ENCODE peak calls at places on chromosomes 3 and 15, in ten cellular contexts. J, B, U, V, N, I, M, Y, K and Z are unnamed samples.

GRCh38 chr3:123258359-123258758 is 56.6 kb downstream of the SEC22A start:
- DNase-seq in B (no peak), I (no peak), M (no peak), V (no peak), Y (no peak), U (no peak), J (no peak), N (no peak), K (no peak), Z (no peak)

GRCh38 chr3:177439729-177440269 is 242.5 kb upstream of the TBL1XR1 start:
- DNase-seq in N (no peak), U (no peak), M (no peak), Y (no peak), J (no peak), K (no peak), B (no peak), I (no peak), V (peak), Z (no peak)

GRCh38 chr15:47366884-47367283 is 350.4 kb upstream of the SEMA6D start:
- DNase-seq in V (no peak), N (no peak), M (no peak), K (no peak), B (no peak), U (no peak), I (no peak), Y (no peak), J (no peak), Z (no peak)

GRCh38 chr3:191087391-191087790 is 111.7 kb upstream of the OSTN start:
- DNase-seq in B (no peak), M (no peak), N (no peak), U (no peak), I (no peak), J (no peak), K (no peak), V (no peak), Y (no peak), Z (no peak)

GRCh38 chr3:121411554-121411953 is 134.2 kb downstream of the POLQ start:
- DNase-seq in K (no peak), I (peak), J (no peak), M (no peak), U (no peak), B (no peak), Y (no peak), N (no peak), V (no peak), Z (no peak)

GRCh38 chr3:3799173-3800075 is at the start of gene LRRN1:
- DNase-seq in M (no peak), N (no peak), J (peak), I (no peak), U (no peak), K (peak), Y (peak), B (peak), V (no peak), Z (peak)

GRCh38 chr3:170058127-170058526 is 20.3 kb downstream of the GPR160 start:
- DNase-seq in M (no peak), U (no peak), J (no peak), N (no peak), Y (no peak), I (no peak), B (no peak), K (no peak), V (no peak), Z (no peak)

GRCh38 chr15:29528276-29528675 is 258.7 kb upstream of the NSMCE3 start:
- DNase-seq in B (no peak), J (no peak), N (no peak), I (no peak), K (no peak), M (no peak), V (no peak), Y (no peak), U (no peak), Z (no peak)

GRCh38 chr15:65939901-65940617 is 70.8 kb downstream of the RAB11A start:
- DNase-seq in J (no peak), I (peak), Y (no peak), N (no peak), K (no peak), U (peak), B (peak), M (peak), V (peak), Z (peak)

GRCh38 chr15:70248116-70249025 is 150.7 kb upstream of the TLE3 start:
- DNase-seq in B (no peak), J (peak), M (no peak), Y (no peak), K (no peak), V (no peak), N (no peak), I (no peak), U (no peak), Z (no peak)

GRCh38 chr3:14377838-14378169 is 24.6 kb upstream of the SLC6A6 start:
- DNase-seq in J (no peak), K (no peak), V (no peak), B (no peak), I (no peak), U (no peak), N (peak), M (no peak), Y (no peak), Z (no peak)

GRCh38 chr15:70308011-70308761 is 210.5 kb upstream of the TLE3 start:
- DNase-seq in I (no peak), V (no peak), B (peak), M (peak), U (no peak), J (no peak), N (peak), Y (no peak), K (no peak), Z (no peak)

GRCh38 chr3:9198805-9199386 is 50.5 kb downstream of the SRGAP3 start:
- DNase-seq in V (no peak), N (no peak), K (no peak), B (no peak), U (no peak), M (no peak), Y (peak), I (no peak), J (no peak), Z (no peak)

DNA sequence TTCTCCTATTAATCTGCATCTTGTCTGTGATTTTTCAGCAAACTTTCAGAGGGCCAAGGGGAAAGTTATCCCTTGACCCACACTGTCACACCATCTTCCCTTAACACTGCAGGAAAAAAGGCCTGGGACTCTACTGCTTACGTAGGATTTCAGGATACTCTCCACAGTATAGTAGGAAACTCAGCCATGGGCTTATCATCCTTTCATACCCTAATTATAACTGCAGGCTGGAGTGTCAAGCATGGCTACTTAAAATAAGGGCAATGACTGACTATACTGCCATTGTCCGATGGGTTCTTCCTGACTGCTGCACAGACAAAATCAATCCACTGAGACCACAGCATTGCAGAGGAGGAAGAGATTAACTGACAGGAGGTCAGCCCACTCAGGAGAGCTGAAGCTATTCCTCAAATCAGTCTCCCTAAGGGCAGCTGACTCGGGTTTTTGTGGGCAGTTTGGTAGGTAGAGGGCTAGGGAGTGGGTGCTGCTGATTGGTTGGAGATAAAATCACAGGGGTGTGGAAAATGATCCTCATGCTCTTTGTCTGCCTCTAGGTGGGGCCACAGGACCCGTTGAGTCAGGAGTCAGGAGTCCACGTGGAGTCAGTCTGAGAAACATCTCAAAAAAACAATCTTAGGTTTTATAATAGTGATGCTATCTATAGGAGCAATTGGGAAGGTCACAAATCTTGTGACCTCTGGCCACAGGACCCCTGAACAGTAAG is 118.2 kb upstream of the STRIT1 start:
- DNase-seq in N (no peak), Y (no peak), J (no peak), I (no peak), U (no peak), M (no peak), V (no peak), B (peak), K (no peak), Z (peak)
- TF ChIP-seq CTCF in N (no peak), Y (no peak), J (no peak), I (no peak), U (no peak), M (no peak), V (no peak), B (peak), K (no peak), Z (no peak)

DNA sequence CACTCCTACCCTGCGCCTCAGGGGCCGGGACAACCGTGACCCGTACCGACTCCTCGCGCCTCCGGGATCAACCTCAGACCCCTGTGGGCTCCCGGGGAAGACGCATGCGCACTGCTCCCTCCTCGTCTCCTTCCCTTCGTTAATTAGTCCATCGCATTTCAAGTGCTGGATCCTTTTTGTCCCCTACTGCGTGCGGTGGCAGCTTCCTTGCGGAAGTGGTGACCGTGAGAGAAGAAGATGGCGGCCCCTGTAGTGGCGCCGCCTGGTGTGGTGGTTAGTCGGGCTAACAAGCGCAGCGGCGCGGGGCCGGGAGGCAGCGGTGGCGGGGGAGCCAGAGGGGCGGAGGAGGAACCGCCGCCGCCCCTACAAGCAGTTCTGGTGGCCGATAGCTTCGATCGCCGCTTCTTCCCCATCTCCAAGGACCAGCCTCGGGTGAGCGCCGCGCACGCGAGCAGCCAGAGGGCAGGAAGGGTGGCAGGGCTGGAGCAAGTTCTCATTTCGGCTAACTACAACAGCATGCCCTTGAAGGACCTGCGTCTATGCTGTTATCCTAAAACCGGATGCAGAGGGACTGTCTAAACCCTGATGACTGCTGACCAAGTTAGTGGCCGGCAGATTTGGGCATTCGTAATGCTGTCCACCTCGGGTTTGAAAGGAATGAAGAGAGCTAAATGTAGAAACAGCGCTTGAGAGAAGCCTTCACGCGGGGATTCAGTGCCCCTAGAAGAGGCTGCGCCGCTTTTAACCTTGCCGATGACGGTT is at the start of gene EIF2B5:
- DNase-seq in N (peak), K (peak), I (peak), Y (peak), U (peak), V (peak), J (peak), B (peak), M (peak), Z (peak)
- TF ChIP-seq CTCF in N (no peak), K (peak), I (peak), Y (peak), U (peak), V (peak), J (peak), B (peak), M (peak), Z (peak)

GRCh38 chr3:97138914-97139541 is 324.6 kb downstream of the EPHA6 start:
- DNase-seq in Y (no peak), I (no peak), K (no peak), M (no peak), U (no peak), V (no peak), B (no peak), J (no peak), N (peak), Z (peak)
- TF ChIP-seq CTCF in Y (no peak), I (peak), K (no peak), M (no peak), U (no peak), V (no peak), B (peak), J (no peak), N (peak), Z (peak)

DNA sequence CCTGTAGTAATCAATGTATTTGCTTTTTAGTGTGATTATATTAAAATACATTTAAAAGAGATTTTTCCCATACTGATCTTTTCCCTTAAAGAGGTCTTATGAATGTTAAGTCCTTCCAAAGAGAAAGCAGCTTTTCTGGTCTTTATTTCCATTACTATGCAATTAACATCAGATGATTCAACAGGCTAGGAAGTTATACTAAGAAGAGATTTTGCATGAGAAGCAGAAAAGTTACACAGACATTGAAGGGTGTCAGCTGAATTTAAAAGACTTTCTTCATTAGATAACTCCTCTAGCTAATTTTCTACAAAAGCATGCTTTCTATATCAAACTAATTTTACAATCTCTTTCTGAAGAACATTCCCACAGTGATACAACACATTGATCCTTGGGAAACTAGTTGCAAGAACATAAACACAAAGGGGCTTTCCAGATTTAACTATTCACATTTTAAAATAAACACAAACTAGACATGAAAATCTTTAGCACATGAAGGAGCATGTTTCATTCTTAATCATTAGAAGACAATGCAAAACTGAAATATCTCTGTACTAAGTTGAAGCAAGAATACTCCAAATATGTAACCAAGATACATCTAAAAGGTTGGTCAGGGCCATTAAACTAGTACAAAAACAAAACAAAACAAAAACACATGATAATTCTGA is 965.7 kb downstream of the ROBO1 start:
- DNase-seq in B (no peak), M (no peak), J (no peak), I (no peak), K (no peak), U (no peak), Y (no peak), N (no peak), V (no peak), Z (no peak)
- TF ChIP-seq CTCF in B (no peak), M (no peak), J (no peak), I (no peak), K (no peak), U (no peak), Y (no peak), N (no peak), V (no peak), Z (no peak)

GRCh38 chr15:57345584-57345983 is 30.7 kb upstream of the CGNL1 start:
- DNase-seq in K (no peak), U (no peak), M (peak), V (peak), Y (no peak), B (peak), J (no peak), N (no peak), I (no peak), Z (no peak)
- TF ChIP-seq CTCF in K (peak), U (peak), M (peak), V (peak), Y (no peak), B (no peak), J (no peak), N (no peak), I (peak), Z (no peak)

GRCh38 chr3:151166161-151166560 is 36.9 kb downstream of the GPR171 start:
- DNase-seq in U (no peak), Y (no peak), N (no peak), M (peak), B (no peak), K (no peak), V (peak), J (no peak), I (no peak), Z (no peak)
- TF ChIP-seq CTCF in U (peak), Y (no peak), N (no peak), M (peak), B (no peak), K (no peak), V (peak), J (no peak), I (peak), Z (no peak)

DNA sequence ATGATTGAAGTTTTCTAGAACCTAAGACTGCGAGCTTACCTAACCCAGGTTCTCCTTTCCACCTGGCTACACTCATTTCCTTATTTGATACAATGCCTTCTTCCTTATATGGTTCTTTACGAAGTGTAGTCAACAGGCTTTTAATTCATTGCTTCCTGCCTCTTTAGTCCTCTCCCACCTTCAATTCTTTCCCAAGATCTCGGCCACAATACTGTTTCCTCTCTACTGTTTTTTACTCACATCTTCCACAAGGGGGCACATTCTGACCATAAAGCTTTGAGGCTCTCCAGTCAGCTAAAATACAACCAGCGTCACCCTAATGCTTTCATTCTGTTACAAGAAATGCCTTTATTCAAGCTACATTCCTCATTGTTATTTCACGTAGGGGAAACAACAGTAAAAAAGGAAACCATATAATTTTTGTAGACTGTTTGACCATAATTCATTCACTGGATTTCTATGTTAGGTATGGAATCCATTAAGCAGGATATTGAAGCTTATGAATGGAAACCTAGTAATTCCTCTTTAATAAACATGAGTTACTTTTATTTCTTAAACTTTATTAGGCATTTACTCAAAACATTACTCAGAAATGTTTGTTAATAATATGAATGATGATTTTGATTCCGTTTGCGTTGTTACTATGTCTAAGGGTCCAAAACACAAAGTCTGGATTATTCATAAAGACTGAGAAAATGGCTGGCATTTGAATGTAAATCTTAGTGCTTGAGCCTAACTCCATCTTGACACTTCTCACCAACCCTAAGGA is 29.5 kb upstream of the VEPH1 start:
- DNase-seq in J (no peak), I (peak), M (peak), K (no peak), B (peak), Y (no peak), U (peak), N (peak), V (peak), Z (peak)
- TF ChIP-seq CTCF in J (peak), I (peak), M (peak), K (peak), B (peak), Y (peak), U (peak), N (peak), V (peak), Z (peak)